ENCODE peak calls at places on chromosomes 6 and 20, in six cellular contexts. One of them, this sample, is unnamed. For H3K9me3 and H3K27me3, the result is how much of the 10 kb centered on the place peaks cover.

GRCh38 chr6:158131926-158132325 is 36.1 kb downstream of the SERAC1 start:
- DNase-seq in PC-9: no peak
- DNase-seq in lower lobe of right lung: no peak
- DNase-seq in PC-3: peak
- DNase-seq in endodermal cell: no peak
- DNase-seq in heart left ventricle: no peak
- DNase-seq in this sample: no peak

GRCh38 chr20:52683761-52684160 is 288.4 kb upstream of the TSHZ2 start:
- DNase-seq in PC-9: no peak
- DNase-seq in lower lobe of right lung: no peak
- DNase-seq in PC-3: no peak
- DNase-seq in endodermal cell: no peak
- DNase-seq in heart left ventricle: no peak
- DNase-seq in this sample: no peak

GRCh38 chr6:36339156-36339555 is 2.5 kb upstream of the BNIP5 start:
- DNase-seq in PC-9: no peak
- DNase-seq in lower lobe of right lung: no peak
- DNase-seq in PC-3: no peak
- DNase-seq in endodermal cell: peak
- DNase-seq in heart left ventricle: no peak
- DNase-seq in this sample: no peak

GRCh38 chr6:42260972-42261371 is 43.3 kb upstream of the MRPS10 start:
- DNase-seq in PC-9: no peak
- DNase-seq in lower lobe of right lung: no peak
- DNase-seq in PC-3: peak
- DNase-seq in endodermal cell: peak
- DNase-seq in heart left ventricle: no peak
- DNase-seq in this sample: no peak

GRCh38 chr20:47720636-47721427 is 64.4 kb downstream of the SULF2 start:
- DNase-seq in PC-9: no peak
- DNase-seq in lower lobe of right lung: no peak
- DNase-seq in PC-3: no peak
- DNase-seq in endodermal cell: peak
- DNase-seq in heart left ventricle: no peak
- DNase-seq in this sample: peak

GRCh38 chr20:16541226-16541625 is 32.0 kb downstream of the KIF16B start:
- DNase-seq in PC-9: no peak
- DNase-seq in lower lobe of right lung: no peak
- DNase-seq in PC-3: no peak
- DNase-seq in endodermal cell: no peak
- DNase-seq in heart left ventricle: peak
- DNase-seq in this sample: no peak

GRCh38 chr20:36885355-36885754 is 9.4 kb downstream of the TLDC2 start:
- DNase-seq in PC-9: no peak
- DNase-seq in lower lobe of right lung: no peak
- DNase-seq in PC-3: peak
- DNase-seq in endodermal cell: no peak
- DNase-seq in heart left ventricle: no peak
- DNase-seq in this sample: no peak

GRCh38 chr6:113464536-113464935 is 392.6 kb upstream of the MARCKS start:
- DNase-seq in PC-9: no peak
- DNase-seq in lower lobe of right lung: no peak
- DNase-seq in PC-3: no peak
- DNase-seq in endodermal cell: no peak
- DNase-seq in heart left ventricle: no peak
- DNase-seq in this sample: no peak

GRCh38 chr6:121426686-121427085 is 8.8 kb upstream of the GJA1 start:
- DNase-seq in PC-9: no peak
- DNase-seq in lower lobe of right lung: no peak
- DNase-seq in PC-3: no peak
- DNase-seq in endodermal cell: no peak
- DNase-seq in heart left ventricle: no peak
- DNase-seq in this sample: no peak

GRCh38 chr6:126786262-126786661 is 332.2 kb upstream of the RSPO3 start:
- DNase-seq in PC-9: no peak
- DNase-seq in lower lobe of right lung: no peak
- DNase-seq in PC-3: peak
- DNase-seq in endodermal cell: no peak
- DNase-seq in heart left ventricle: no peak
- DNase-seq in this sample: peak

GRCh38 chr6:44100088-44100550 is 27.1 kb downstream of the MRPL14 start:
- DNase-seq in PC-9: peak
- DNase-seq in lower lobe of right lung: no peak
- DNase-seq in PC-3: peak
- DNase-seq in endodermal cell: peak
- DNase-seq in heart left ventricle: no peak
- DNase-seq in this sample: peak

GRCh38 chr20:50308166-50308512 is 117.5 kb downstream of the CEBPB start:
- DNase-seq in PC-9: no peak
- DNase-seq in lower lobe of right lung: no peak
- DNase-seq in PC-3: no peak
- DNase-seq in endodermal cell: no peak
- DNase-seq in heart left ventricle: no peak
- DNase-seq in this sample: no peak

GRCh38 chr6:26054937-26055669 is 32.1 kb upstream of the HFE start:
- DNase-seq in PC-9: peak
- DNase-seq in lower lobe of right lung: peak
- DNase-seq in PC-3: peak
- DNase-seq in endodermal cell: peak
- DNase-seq in heart left ventricle: peak
- DNase-seq in this sample: peak

GRCh38 chr20:54774423-54774822 is 299.0 kb downstream of the DOK5 start:
- DNase-seq in PC-9: no peak
- DNase-seq in lower lobe of right lung: no peak
- DNase-seq in PC-3: no peak
- DNase-seq in endodermal cell: peak
- DNase-seq in heart left ventricle: no peak
- DNase-seq in this sample: no peak

GRCh38 chr6:27517928-27518787 is 45.3 kb upstream of the ZNF184 start:
- DNase-seq in PC-9: no peak
- DNase-seq in lower lobe of right lung: no peak
- DNase-seq in PC-3: peak
- DNase-seq in endodermal cell: no peak
- DNase-seq in heart left ventricle: no peak
- DNase-seq in this sample: no peak

GRCh38 chr6:92708270-92708669 is 711.1 kb downstream of the EPHA7 start:
- DNase-seq in PC-9: no peak
- DNase-seq in lower lobe of right lung: no peak
- DNase-seq in PC-3: no peak
- DNase-seq in endodermal cell: no peak
- DNase-seq in heart left ventricle: no peak
- DNase-seq in this sample: no peak

GRCh38 chr6:113821445-113821844 is 35.7 kb upstream of the MARCKS start:
- DNase-seq in PC-9: no peak
- DNase-seq in lower lobe of right lung: no peak
- DNase-seq in PC-3: no peak
- DNase-seq in endodermal cell: no peak
- DNase-seq in heart left ventricle: no peak
- DNase-seq in this sample: no peak

GRCh38 chr6:146543211-146543939 is at the start of gene RAB32:
- DNase-seq in PC-9: peak
- DNase-seq in lower lobe of right lung: peak
- DNase-seq in PC-3: peak
- DNase-seq in endodermal cell: peak
- DNase-seq in heart left ventricle: peak
- DNase-seq in this sample: peak

GRCh38 chr6:82507112-82507511 is 143.5 kb downstream of the TPBG start:
- DNase-seq in PC-9: no peak
- DNase-seq in lower lobe of right lung: no peak
- DNase-seq in PC-3: peak
- DNase-seq in endodermal cell: no peak
- DNase-seq in heart left ventricle: no peak
- DNase-seq in this sample: no peak

GRCh38 chr6:159074120-159074684 is 29.4 kb upstream of the TAGAP start:
- DNase-seq in PC-9: no peak
- DNase-seq in lower lobe of right lung: no peak
- DNase-seq in PC-3: peak
- DNase-seq in endodermal cell: peak
- DNase-seq in heart left ventricle: no peak
- DNase-seq in this sample: no peak

DNA sequence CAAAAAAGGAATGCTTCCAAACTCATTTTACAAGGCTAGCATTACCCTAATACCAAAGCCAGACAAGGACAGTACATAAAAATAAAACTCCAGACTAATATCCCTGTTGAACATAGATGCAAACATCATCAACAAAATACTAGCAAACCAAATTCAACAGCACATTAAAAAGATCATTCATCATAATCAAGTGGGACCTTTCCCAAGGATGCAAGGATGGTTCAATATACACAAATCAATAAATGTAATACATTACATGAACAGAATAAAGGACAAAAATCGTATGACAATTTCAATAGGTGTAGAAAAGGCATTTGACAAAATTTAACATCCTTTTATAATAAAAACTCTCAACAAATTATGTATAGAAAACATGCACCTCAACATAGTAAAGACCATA is 66.6 kb upstream of the CNR1 start:
- DNase-seq in PC-9: no peak
- DNase-seq in lower lobe of right lung: no peak
- DNase-seq in PC-3: no peak
- DNase-seq in endodermal cell: no peak
- DNase-seq in heart left ventricle: no peak
- DNase-seq in this sample: no peak
- H3K9me3 ChIP-seq in PC-9: under half
- H3K9me3 ChIP-seq in lower lobe of right lung: under half
- H3K9me3 ChIP-seq in PC-3: under half
- H3K9me3 ChIP-seq in endodermal cell: under half
- H3K9me3 ChIP-seq in heart left ventricle: under half
- H3K9me3 ChIP-seq in this sample: under half

GRCh38 chr6:151391471-151392428 is at the start of gene ZBTB2:
- DNase-seq in PC-9: peak
- DNase-seq in lower lobe of right lung: peak
- DNase-seq in PC-3: peak
- DNase-seq in endodermal cell: peak
- DNase-seq in heart left ventricle: peak
- DNase-seq in this sample: peak

GRCh38 chr6:151393410-151393809 is 2.1 kb upstream of the ZBTB2 start:
- DNase-seq in PC-9: no peak
- DNase-seq in lower lobe of right lung: no peak
- DNase-seq in PC-3: no peak
- DNase-seq in endodermal cell: no peak
- DNase-seq in heart left ventricle: no peak
- DNase-seq in this sample: no peak

GRCh38 chr6:151391021-151391470 is 313 bp downstream of the ZBTB2 start:
- DNase-seq in PC-9: peak
- DNase-seq in lower lobe of right lung: peak
- DNase-seq in PC-3: no peak
- DNase-seq in endodermal cell: peak
- DNase-seq in heart left ventricle: peak
- DNase-seq in this sample: peak

GRCh38 chr6:151390276-151391020 is 911 bp downstream of the ZBTB2 start:
- DNase-seq in PC-9: peak
- DNase-seq in lower lobe of right lung: peak
- DNase-seq in PC-3: peak
- DNase-seq in endodermal cell: peak
- DNase-seq in heart left ventricle: peak
- DNase-seq in this sample: peak

GRCh38 chr6:151392429-151392828 is 1.1 kb upstream of the ZBTB2 start:
- DNase-seq in PC-9: no peak
- DNase-seq in lower lobe of right lung: no peak
- DNase-seq in PC-3: no peak
- DNase-seq in endodermal cell: no peak
- DNase-seq in heart left ventricle: no peak
- DNase-seq in this sample: no peak
- H3K4me3 ChIP-seq in PC-9: peak
- H3K4me3 ChIP-seq in lower lobe of right lung: peak
- H3K4me3 ChIP-seq in PC-3: peak
- H3K4me3 ChIP-seq in endodermal cell: peak
- H3K4me3 ChIP-seq in heart left ventricle: peak
- H3K4me3 ChIP-seq in this sample: peak

DNA sequence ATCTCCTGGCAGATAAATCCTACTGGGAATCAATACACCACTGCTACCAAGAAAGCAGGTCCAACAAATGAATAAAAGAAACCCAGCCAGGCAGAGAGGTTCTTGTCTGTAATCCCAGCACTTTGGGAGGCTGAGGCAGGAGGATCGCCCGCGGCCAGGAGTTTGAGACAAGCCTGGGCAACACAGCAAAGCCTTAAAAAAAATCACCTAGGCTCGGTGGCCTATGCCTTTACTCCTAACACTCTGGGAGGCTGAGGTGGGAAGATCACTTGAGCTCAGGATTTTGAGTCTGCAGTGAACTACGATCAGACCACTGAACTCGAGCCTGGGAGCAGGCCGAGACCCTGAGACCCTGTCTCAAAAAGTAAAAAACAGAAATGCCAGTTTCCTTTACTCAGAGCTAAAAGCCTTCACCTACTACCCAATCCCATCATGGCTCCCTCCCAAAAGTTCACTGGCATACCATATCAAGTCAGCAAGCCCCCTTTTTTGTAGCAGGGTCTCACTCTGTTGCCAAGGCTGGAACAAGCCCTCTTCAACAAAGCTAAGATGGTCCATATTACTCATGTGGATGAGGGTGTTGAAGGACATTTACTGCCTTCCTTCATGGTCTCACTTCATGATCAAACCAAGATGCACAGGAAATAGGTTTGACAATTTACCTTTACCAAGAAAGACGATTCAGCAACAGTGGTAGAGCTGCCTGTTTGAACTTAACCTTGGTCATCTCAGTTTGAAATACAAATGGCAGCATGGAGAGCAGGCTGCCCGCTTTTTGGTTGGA is 5.3 kb downstream of the SNX5 start:
- DNase-seq in PC-9: no peak
- DNase-seq in lower lobe of right lung: no peak
- DNase-seq in PC-3: no peak
- DNase-seq in endodermal cell: no peak
- DNase-seq in heart left ventricle: no peak
- DNase-seq in this sample: no peak
- H3K27me3 ChIP-seq in PC-9: under half
- H3K27me3 ChIP-seq in lower lobe of right lung: under half
- H3K27me3 ChIP-seq in PC-3: under half
- H3K27me3 ChIP-seq in endodermal cell: under half
- H3K27me3 ChIP-seq in heart left ventricle: under half
- H3K27me3 ChIP-seq in this sample: under half

GRCh38 chr6:145475794-145476396 is 259.4 kb downstream of the EPM2A start:
- DNase-seq in PC-9: no peak
- DNase-seq in lower lobe of right lung: no peak
- DNase-seq in PC-3: no peak
- DNase-seq in endodermal cell: no peak
- DNase-seq in heart left ventricle: no peak
- DNase-seq in this sample: no peak
- H3K9me3 ChIP-seq in PC-9: under half
- H3K9me3 ChIP-seq in lower lobe of right lung: under half
- H3K9me3 ChIP-seq in PC-3: under half
- H3K9me3 ChIP-seq in endodermal cell: half or more
- H3K9me3 ChIP-seq in heart left ventricle: under half
- H3K9me3 ChIP-seq in this sample: under half